ENCODE peak calls at places on chromosomes 3 and 15, in ten cellular contexts. N is HepG2; G is upper lobe of right lung; A is lower lobe of right lung; P is neural progenitor cell; Z is heart left ventricle; W is neuronal stem cell; F is NT2/D1; I is CD4-positive, alpha-beta memory T cell; V is uterus. C is an unnamed sample. For H3K9me3 and H3K36me3, the result is how much of the 10 kb centered on the place peaks cover.

GRCh38 chr3:185351371-185351770 is 11.6 kb upstream of the MAP3K13 start:
- DNase-seq in N (no peak), G (no peak), A (no peak), P (no peak), Z (no peak), W (no peak), F (no peak), I (no peak), V (no peak), C (no peak)

GRCh38 chr3:134857776-134858515 is 62.9 kb downstream of the EPHB1 start:
- DNase-seq in N (no peak), G (no peak), A (no peak), P (no peak), Z (no peak), W (no peak), F (no peak), I (no peak), V (no peak), C (no peak)

GRCh38 chr15:89330119-89330518 is 4.5 kb downstream of the POLG start:
- DNase-seq in N (no peak), G (no peak), A (no peak), P (no peak), Z (no peak), W (no peak), F (no peak), I (no peak), V (no peak), C (peak)

GRCh38 chr3:40079845-40080240 is 229.7 kb upstream of the EIF1B start:
- DNase-seq in N (no peak), G (no peak), A (no peak), P (no peak), Z (no peak), W (no peak), F (no peak), I (no peak), V (no peak), C (no peak)

GRCh38 chr3:34394978-34395748 is 596.7 kb downstream of the PDCD6IP start:
- DNase-seq in N (no peak), G (peak), A (no peak), P (no peak), Z (no peak), W (no peak), F (no peak), I (no peak), V (no peak), C (no peak)

GRCh38 chr3:74633021-74633420 is 18.6 kb upstream of the CNTN3 start:
- DNase-seq in N (no peak), G (no peak), A (no peak), P (no peak), Z (no peak), W (no peak), F (no peak), I (no peak), V (no peak), C (no peak)

GRCh38 chr3:14428087-14429067 is 26.0 kb downstream of the SLC6A6 start:
- DNase-seq in N (no peak), G (no peak), A (no peak), P (no peak), Z (no peak), W (no peak), F (no peak), I (no peak), V (no peak), C (no peak)

GRCh38 chr3:62142696-62143095 is 230.7 kb downstream of the FEZF2 start:
- DNase-seq in N (no peak), G (no peak), A (no peak), P (peak), Z (no peak), W (no peak), F (no peak), I (no peak), V (no peak), C (no peak)

GRCh38 chr3:146536681-146537080 is 7.7 kb downstream of the PLSCR1 start:
- DNase-seq in N (no peak), G (no peak), A (no peak), P (peak), Z (no peak), W (no peak), F (no peak), I (no peak), V (no peak), C (no peak)

GRCh38 chr15:92801412-92801773 is 98.7 kb upstream of the CHD2 start:
- DNase-seq in N (no peak), G (no peak), A (no peak), P (no peak), Z (no peak), W (no peak), F (no peak), I (no peak), V (no peak), C (no peak)

GRCh38 chr3:89795506-89795905 is 688.1 kb downstream of the EPHA3 start:
- DNase-seq in N (no peak), G (no peak), A (no peak), P (no peak), Z (no peak), W (no peak), F (no peak), I (no peak), V (no peak), C (peak)

GRCh38 chr3:42749025-42749752 is 23.9 kb downstream of the CCDC13 start:
- DNase-seq in N (no peak), G (no peak), A (no peak), P (no peak), Z (no peak), W (no peak), F (no peak), I (no peak), V (no peak), C (no peak)

GRCh38 chr3:190132376-190132775 is 11.7 kb upstream of the P3H2 start:
- DNase-seq in N (no peak), G (no peak), A (no peak), P (no peak), Z (no peak), W (no peak), F (no peak), I (no peak), V (no peak), C (no peak)

GRCh38 chr3:121627622-121628021 is 33.1 kb downstream of the HCLS1 start:
- DNase-seq in N (no peak), G (no peak), A (no peak), P (no peak), Z (no peak), W (no peak), F (no peak), I (no peak), V (no peak), C (no peak)

GRCh38 chr15:58415636-58416035 is 16.2 kb upstream of the LIPC start:
- DNase-seq in N (no peak), G (no peak), A (no peak), P (no peak), Z (no peak), W (no peak), F (no peak), I (no peak), V (no peak), C (no peak)

GRCh38 chr15:73488698-73489097 is 45.7 kb downstream of the REC114 start:
- DNase-seq in N (no peak), G (no peak), A (no peak), P (no peak), Z (no peak), W (no peak), F (no peak), I (no peak), V (no peak), C (no peak)

GRCh38 chr3:100158877-100159563 is 44.7 kb upstream of the FILIP1L start:
- DNase-seq in N (no peak), G (no peak), A (no peak), P (no peak), Z (no peak), W (no peak), F (no peak), I (no peak), V (no peak), C (no peak)

GRCh38 chr15:90210593-90210992 is 9.5 kb downstream of the SEMA4B start:
- DNase-seq in N (no peak), G (no peak), A (no peak), P (no peak), Z (no peak), W (no peak), F (no peak), I (no peak), V (no peak), C (no peak)

GRCh38 chr3:60743631-60744164 is 507.6 kb downstream of the FHIT start:
- DNase-seq in N (peak), G (no peak), A (no peak), P (peak), Z (peak), W (peak), F (peak), I (no peak), V (no peak), C (no peak)

GRCh38 chr15:83732770-83733169 is 78.8 kb downstream of the ADAMTSL3 start:
- DNase-seq in N (no peak), G (no peak), A (no peak), P (no peak), Z (no peak), W (no peak), F (no peak), I (no peak), V (no peak), C (no peak)

GRCh38 chr15:51335538-51335961 is 2.8 kb downstream of the CYP19A1 start:
- DNase-seq in N (no peak), G (no peak), A (no peak), P (no peak), Z (no peak), W (no peak), F (no peak), I (no peak), V (no peak), C (no peak)

GRCh38 chr15:55457401-55458022 is 49.2 kb downstream of the PIERCE2 start:
- DNase-seq in N (no peak), G (peak), A (peak), P (no peak), Z (no peak), W (no peak), F (no peak), I (no peak), V (no peak), C (no peak)
- H3K4me3 ChIP-seq in N (no peak), G (no peak), A (no peak), P (no peak), Z (no peak), W (no peak), F (no peak), I (no peak), V (no peak), C (no peak)

GRCh38 chr15:25236861-25237155 is 202.0 kb downstream of the UBE3A start:
- DNase-seq in N (no peak), G (no peak), A (peak), P (no peak), Z (no peak), W (no peak), F (no peak), I (no peak), V (no peak), C (no peak)
- H3K9me3 ChIP-seq in N (half or more), G (under half), A (under half), P (under half), Z (under half), W (half or more), F (under half), I (under half), V (under half), C (under half)

GRCh38 chr3:32495085-32495484 is 7.6 kb downstream of the CMTM6 start:
- DNase-seq in N (no peak), G (no peak), A (no peak), P (no peak), Z (no peak), W (no peak), F (no peak), I (no peak), V (no peak), C (no peak)
- H3K36me3 ChIP-seq in N (under half), G (under half), A (under half), P (under half), Z (under half), W (under half), F (under half), I (under half), V (under half), C (under half)

GRCh38 chr15:69593981-69594966 is 141.7 kb downstream of the RPLP1 start:
- DNase-seq in N (peak), G (peak), A (peak), P (no peak), Z (peak), W (no peak), F (no peak), I (no peak), V (no peak), C (peak)
- H3K4me3 ChIP-seq in N (no peak), G (no peak), A (no peak), P (no peak), Z (peak), W (no peak), F (no peak), I (no peak), V (no peak), C (no peak)

GRCh38 chr3:187136936-187137335 is 2.4 kb downstream of the RPL39L start:
- DNase-seq in N (no peak), G (no peak), A (no peak), P (no peak), Z (no peak), W (no peak), F (no peak), I (no peak), V (no peak), C (no peak)

GRCh38 chr3:187130346-187131066 is 8.8 kb downstream of the RPL39L start:
- DNase-seq in N (no peak), G (no peak), A (no peak), P (no peak), Z (no peak), W (no peak), F (no peak), I (peak), V (no peak), C (peak)

GRCh38 chr3:187131981-187132380 is 7.3 kb downstream of the RPL39L start:
- DNase-seq in N (no peak), G (no peak), A (no peak), P (no peak), Z (no peak), W (no peak), F (no peak), I (no peak), V (no peak), C (no peak)

GRCh38 chr3:187136347-187136746 is 2.9 kb downstream of the RPL39L start:
- DNase-seq in N (no peak), G (no peak), A (no peak), P (no peak), Z (no peak), W (no peak), F (no peak), I (no peak), V (no peak), C (no peak)

DNA sequence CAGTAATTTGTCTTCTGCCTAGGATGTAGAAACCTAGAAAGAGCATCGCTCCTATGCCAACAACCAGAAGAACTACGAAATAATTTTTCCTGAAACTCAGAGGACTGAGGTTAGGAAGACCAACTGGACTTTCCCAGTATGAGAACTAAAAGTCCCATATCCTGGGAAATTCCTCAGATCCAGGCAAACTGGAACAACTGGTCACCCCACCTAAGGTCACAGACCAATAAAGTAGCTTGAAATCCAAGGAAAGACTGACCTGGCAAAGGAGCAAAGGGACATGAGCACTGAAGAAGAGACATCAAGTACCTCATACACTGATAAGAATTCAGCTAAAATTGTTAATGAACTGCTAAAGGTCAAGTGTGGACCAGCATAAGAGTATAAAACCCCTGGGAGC is 6.6 kb downstream of the RPL39L start:
- DNase-seq in N (no peak), G (no peak), A (no peak), P (no peak), Z (no peak), W (no peak), F (no peak), I (no peak), V (no peak), C (no peak)
- H3K9me3 ChIP-seq in N (under half), G (under half), A (under half), P (under half), Z (under half), W (under half), F (under half), I (under half), V (under half), C (under half)

GRCh38 chr15:85530079-85530478 is 149.7 kb downstream of the AKAP13 start:
- DNase-seq in N (no peak), G (no peak), A (no peak), P (no peak), Z (no peak), W (no peak), F (no peak), I (no peak), V (no peak), C (no peak)
- H3K36me3 ChIP-seq in N (under half), G (under half), A (under half), P (under half), Z (under half), W (half or more), F (under half), I (under half), V (under half), C (under half)

GRCh38 chr3:23550402-23550801 is 255.4 kb upstream of the UBE2E1 start:
- DNase-seq in N (no peak), G (no peak), A (no peak), P (no peak), Z (no peak), W (no peak), F (no peak), I (no peak), V (no peak), C (no peak)

GRCh38 chr3:23548706-23549105 is 257.0 kb upstream of the UBE2E1 start:
- DNase-seq in N (no peak), G (no peak), A (no peak), P (no peak), Z (no peak), W (no peak), F (no peak), I (no peak), V (no peak), C (no peak)

GRCh38 chr3:23552506-23552905 is 253.2 kb upstream of the UBE2E1 start:
- DNase-seq in N (no peak), G (no peak), A (no peak), P (no peak), Z (no peak), W (no peak), F (no peak), I (no peak), V (no peak), C (no peak)

GRCh38 chr3:23549148-23549910 is 256.4 kb upstream of the UBE2E1 start:
- DNase-seq in N (no peak), G (no peak), A (no peak), P (no peak), Z (no peak), W (no peak), F (no peak), I (no peak), V (no peak), C (peak)

DNA sequence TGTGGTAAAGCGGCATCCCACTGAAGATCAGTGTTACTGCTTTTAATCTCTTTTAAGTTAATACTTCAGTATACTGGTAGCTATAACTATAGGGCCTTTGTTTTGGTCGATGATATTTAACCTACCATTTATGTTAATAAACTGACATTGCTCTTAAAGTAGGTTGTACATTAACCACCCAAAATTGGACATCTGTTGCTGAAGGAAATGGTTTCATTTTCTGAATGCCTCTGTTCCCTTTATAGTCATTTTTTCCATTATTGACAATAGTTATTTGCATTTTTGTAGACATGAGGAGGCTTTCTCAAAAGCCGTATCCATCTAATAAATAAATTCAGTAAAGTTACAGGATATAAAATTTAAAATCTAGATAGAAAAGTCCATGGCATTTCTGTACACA is 252.4 kb upstream of the UBE2E1 start:
- DNase-seq in N (no peak), G (no peak), A (no peak), P (no peak), Z (no peak), W (no peak), F (no peak), I (no peak), V (no peak), C (no peak)
- H3K4me3 ChIP-seq in N (no peak), G (no peak), A (no peak), P (no peak), Z (no peak), W (no peak), F (no peak), I (no peak), V (no peak), C (no peak)

DNA sequence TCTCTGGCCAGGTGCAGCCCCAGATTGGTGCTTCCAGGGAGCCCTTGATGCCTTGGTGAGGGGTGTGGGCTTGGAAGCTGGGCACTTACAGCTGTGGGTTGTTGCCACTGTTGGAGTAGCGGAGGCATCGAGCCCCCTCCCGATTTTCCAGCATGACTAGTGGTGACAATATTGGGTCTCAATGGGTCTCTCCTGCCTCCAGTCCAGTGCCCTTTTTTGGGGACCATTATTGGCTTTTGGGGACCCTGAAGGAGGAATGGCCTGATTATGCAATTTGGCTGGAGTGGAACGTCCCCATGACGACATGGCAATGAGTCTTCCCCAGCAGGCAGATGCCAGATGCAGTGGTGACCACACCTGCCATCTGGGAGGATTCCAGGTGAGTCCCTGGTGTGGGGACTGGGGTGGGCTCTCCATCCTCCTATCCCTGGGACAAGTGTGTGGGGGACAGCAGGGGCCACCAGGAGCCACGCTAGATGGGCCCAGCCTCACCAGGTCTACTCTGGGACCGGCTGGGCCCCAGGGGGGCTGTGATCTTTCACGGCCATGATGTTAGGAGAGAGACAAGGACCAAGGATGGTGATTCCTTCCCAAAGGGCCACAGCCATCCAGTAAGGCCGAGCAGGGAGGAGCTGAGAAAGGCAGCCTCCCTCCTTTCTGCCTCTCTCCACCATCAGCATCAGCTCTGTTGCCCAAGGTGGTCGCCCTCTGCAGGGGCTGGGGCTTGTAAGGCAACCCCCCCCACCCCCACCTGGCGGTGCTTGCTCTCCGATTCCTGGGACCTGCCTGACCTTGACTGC is 196.8 kb downstream of the GOLGA6L6 start:
- DNase-seq in N (no peak), G (peak), A (no peak), P (no peak), Z (no peak), W (no peak), F (no peak), I (no peak), V (no peak), C (no peak)
- H3K9me3 ChIP-seq in N (half or more), G (under half), A (under half), P (under half), Z (under half), W (under half), F (under half), I (under half), V (under half), C (under half)

C was measured in small intestine.